ENCODE peak calls at places on chromosomes 7 and 10, in ten cellular contexts. P is naive thymus-derived CD8-positive, alpha-beta T cell; C is stimulated activated naive B cell treated with anti-CD40 and anti-IgM and Interleukin-4, amounts not matched to agents 10 μg/mL and 1 μg/mL and 100 μg/mL, for 72 hours; L is activated gamma-delta T cell; Y is H9; W is ureter; I is fibroblast of pulmonary artery; F is T-helper 9 cell; S is epithelial cell of esophagus; E is suprapubic skin. D is an unnamed sample.

GRCh38 chr10:69413221-69413865 is 3.4 kb downstream of the TACR2 start:
- DNase-seq in P (peak; percentile 36), Y (peak; percentile 89), F (no peak), C (peak; percentile 20), I (peak; percentile 82), E (peak; percentile 87), S (peak; percentile 65), W (peak; percentile 74), L (no peak), D (no peak)

GRCh38 chr7:88599528-88599927 is 160.0 kb upstream of the ZNF804B start:
- DNase-seq in W (no peak), C (no peak), S (no peak), F (no peak), I (no peak), L (no peak), Y (no peak), P (no peak), E (no peak), D (no peak)

GRCh38 chr7:79282051-79282694 is 171.3 kb downstream of the MAGI2 start:
- DNase-seq in L (no peak), P (no peak), I (peak; percentile 81), E (no peak), S (peak; percentile 75), C (no peak), W (no peak), F (no peak), Y (no peak), D (no peak)

GRCh38 chr7:78159537-78159936 is 361.0 kb downstream of the PHTF2 start:
- DNase-seq in C (no peak), Y (no peak), W (no peak), F (no peak), S (no peak), P (no peak), L (no peak), E (no peak), I (no peak), D (no peak)

GRCh38 chr10:4498763-4499251 is 327.2 kb upstream of the AKR1E2 start:
- DNase-seq in P (no peak), E (no peak), L (no peak), F (no peak), Y (no peak), C (no peak), W (no peak), S (peak; percentile 46), I (peak; percentile 88), D (no peak)

GRCh38 chr10:17687117-17687831 is 43.3 kb downstream of the STAM start:
- DNase-seq in P (no peak), W (no peak), S (no peak), E (no peak), F (no peak), L (no peak), Y (no peak), C (no peak), I (no peak), D (no peak)

GRCh38 chr7:516606-517456 is 2.8 kb downstream of the PDGFA start:
- DNase-seq in P (no peak), C (no peak), S (peak; percentile 82), F (no peak), Y (no peak), E (no peak), W (no peak), L (no peak), I (peak; percentile 70), D (no peak)

GRCh38 chr7:23759556-23760391 is 49.8 kb downstream of the STK31 start:
- DNase-seq in S (peak; percentile 86), I (peak; percentile 39), P (no peak), E (no peak), C (no peak), L (no peak), Y (no peak), W (no peak), F (no peak), D (no peak)

GRCh38 chr10:11345224-11346054 is 266.0 kb downstream of the USP6NL start:
- DNase-seq in L (no peak), W (no peak), C (peak; percentile 42), S (peak; percentile 87), F (no peak), I (peak; percentile 35), Y (peak; percentile 77), P (no peak), E (no peak), D (no peak)